ENCODE peak calls at places on chromosomes 3 and 15, in five cellular contexts. T, Z, X, O and Q are unnamed samples.
A peak's percentile ranks its signal among the peaks of the same experiment; 100 is the strongest.

GRCh38 chr15:25803541-25803940 is 59.6 kb downstream of the ATP10A start:
- DNase-seq in T (no peak), Z (no peak), X (no peak), O (no peak), Q (no peak)

GRCh38 chr3:147213633-147214032 is 192.7 kb downstream of the ZIC4 start:
- DNase-seq in T (no peak), Z (no peak), X (no peak), O (no peak), Q (no peak)

GRCh38 chr15:89075846-89076245 is 12.4 kb upstream of the ABHD2 start:
- DNase-seq in T (no peak), Z (no peak), X (no peak), O (no peak), Q (no peak)

GRCh38 chr3:11582123-11582968 is 61.4 kb downstream of the VGLL4 start:
- DNase-seq in T (peak; percentile 93), Z (peak; percentile 90), X (peak; percentile 65), O (no peak), Q (peak; percentile 90)

GRCh38 chr15:33985287-33985686 is 17.0 kb downstream of the CHRM5 start:
- DNase-seq in T (peak; percentile 97), Z (peak; percentile 93), X (peak; percentile 47), O (no peak), Q (peak; percentile 10)

GRCh38 chr3:61932499-61932898 is 371.1 kb downstream of the PTPRG start:
- DNase-seq in T (no peak), Z (no peak), X (no peak), O (no peak), Q (no peak)

GRCh38 chr15:51866751-51867150 is 37.3 kb downstream of the TMOD3 start:
- DNase-seq in T (no peak), Z (no peak), X (no peak), O (no peak), Q (no peak)

GRCh38 chr3:43031490-43032216 is 52.5 kb downstream of the GASK1A start:
- DNase-seq in T (no peak), Z (no peak), X (no peak), O (no peak), Q (no peak)

GRCh38 chr3:24401090-24401810 is 93.4 kb downstream of the THRB start:
- DNase-seq in T (no peak), Z (no peak), X (no peak), O (no peak), Q (no peak)

GRCh38 chr3:120615863-120616599 is 19.9 kb downstream of the NDUFB4 start:
- DNase-seq in T (peak; percentile 85), Z (peak; percentile 79), X (no peak), O (no peak), Q (peak; percentile 88)

GRCh38 chr3:99373088-99373875 is 265.1 kb upstream of the COL8A1 start:
- DNase-seq in T (peak; percentile 84), Z (peak; percentile 82), X (no peak), O (no peak), Q (no peak)

GRCh38 chr15:100902436-100903190 is 16.5 kb upstream of the LRRK1 start:
- DNase-seq in T (peak; percentile 78), Z (peak; percentile 66), X (no peak), O (no peak), Q (peak; percentile 78)

GRCh38 chr15:73897441-73898261 is 24.3 kb downstream of the TBC1D21 start:
- DNase-seq in T (peak; percentile 95), Z (peak; percentile 92), X (peak; percentile 79), O (peak; percentile 61), Q (peak; percentile 82)

GRCh38 chr3:39433642-39434041 is 27.1 kb downstream of the RPSA start:
- DNase-seq in T (peak; percentile 66), Z (peak; percentile 44), X (no peak), O (no peak), Q (no peak)

GRCh38 chr15:88652456-88653199 is 13.8 kb downstream of the ISG20 start:
- DNase-seq in T (no peak), Z (no peak), X (no peak), O (no peak), Q (no peak)

GRCh38 chr3:45455040-45455439 is 66.7 kb downstream of the LARS2 start:
- DNase-seq in T (no peak), Z (no peak), X (no peak), O (no peak), Q (no peak)

GRCh38 chr3:43620953-43621405 is 832 bp downstream of the ANO10 start:
- DNase-seq in T (peak; percentile 14), Z (no peak), X (peak; percentile 6), O (no peak), Q (peak; percentile 1)

GRCh38 chr3:124520970-124521369 is 209.3 kb upstream of the UMPS start:
- DNase-seq in T (peak; percentile 11), Z (no peak), X (no peak), O (no peak), Q (no peak)

GRCh38 chr15:65334586-65335231 is 30.2 kb downstream of the RNU5B-1 start:
- DNase-seq in T (no peak), Z (no peak), X (peak; percentile 74), O (no peak), Q (no peak)

DNA sequence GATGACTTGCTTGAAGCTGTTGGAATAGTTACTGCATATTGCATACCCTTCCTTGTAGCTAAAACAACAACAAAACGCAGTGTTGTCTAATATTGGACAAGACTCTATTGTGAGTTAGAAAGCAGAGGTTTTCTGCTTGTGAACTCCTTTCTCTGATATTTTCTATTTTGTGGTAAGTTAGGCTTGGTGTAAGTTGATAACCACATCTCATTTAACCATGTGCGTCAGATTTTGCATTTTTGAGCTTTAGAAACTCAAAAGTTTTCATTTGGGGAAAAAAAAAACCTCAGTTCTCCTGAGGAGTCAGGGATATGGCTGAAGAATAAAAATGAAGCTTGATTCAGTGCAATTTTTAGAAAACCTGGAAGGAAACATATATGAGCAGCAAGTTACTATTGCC is 1.5 kb downstream of the ARIH1 start:
- DNase-seq in T (no peak), Z (no peak), X (no peak), O (no peak), Q (no peak)
- H3K4me1 ChIP-seq in T (peaks cover 5% of the 10 kb centered on the region), Z (peaks cover 9% of the 10 kb centered on the region), X (peaks cover 16% of the 10 kb centered on the region), O (peaks cover 27% of the 10 kb centered on the region), Q (peaks cover 9% of the 10 kb centered on the region)

DNA sequence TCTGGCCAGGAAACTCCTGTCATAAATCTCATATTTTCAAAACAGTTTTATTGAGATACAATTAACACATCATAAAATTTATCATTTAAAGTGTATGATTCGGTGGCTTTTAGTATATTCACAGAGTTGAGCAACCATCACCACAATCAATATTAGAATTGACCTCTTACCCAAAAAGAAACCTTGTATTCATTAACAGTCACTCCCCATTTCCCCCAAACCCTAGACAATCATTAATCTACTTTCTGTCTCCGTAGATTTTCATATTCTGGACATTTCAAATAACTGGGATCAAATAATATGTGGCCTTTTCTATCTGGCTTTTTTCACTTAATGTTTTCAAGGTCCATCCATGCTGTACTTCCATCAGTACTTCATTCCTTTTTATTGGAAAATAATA is 145.7 kb upstream of the RORA start:
- DNase-seq in T (no peak), Z (no peak), X (no peak), O (no peak), Q (no peak)
- TF ChIP-seq EZH2 in T (no peak), Z (no peak), X (no peak), O (no peak), Q (no peak)

DNA sequence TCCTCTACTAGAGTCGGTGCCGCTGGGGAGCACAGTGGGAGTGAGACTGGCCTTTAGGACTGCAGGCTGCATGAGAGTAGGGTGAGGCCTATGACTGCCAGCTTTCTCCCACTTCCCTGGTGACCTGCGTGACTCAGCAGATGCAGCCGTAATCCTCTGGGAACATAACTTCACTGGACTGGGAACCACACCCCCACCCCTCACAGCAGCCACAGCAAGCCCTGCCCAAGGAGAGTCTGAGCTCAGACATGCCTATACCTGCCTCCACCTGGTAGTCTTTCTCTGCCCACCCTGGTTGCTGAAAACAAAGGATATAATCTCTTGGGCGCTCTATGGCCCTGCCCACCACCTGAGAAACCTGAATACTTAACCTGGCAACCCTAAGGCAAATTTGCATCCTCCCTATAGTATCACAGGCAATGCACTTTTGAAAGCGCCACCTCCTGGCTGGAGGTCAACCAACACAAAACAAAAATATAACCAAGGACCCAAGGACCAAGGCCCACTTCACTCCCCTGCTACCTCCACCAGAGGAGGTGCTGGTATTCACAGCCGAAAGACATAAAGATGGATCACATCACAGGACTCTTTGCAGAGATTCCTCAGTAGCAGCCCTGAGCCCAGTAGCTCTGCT is 308.9 kb downstream of the CTNNB1 start:
- DNase-seq in T (peak; percentile 26), Z (peak; percentile 22), X (no peak), O (no peak), Q (no peak)
- TF ChIP-seq CTCF in T (no peak), Z (no peak), X (peak; percentile 18), O (no peak), Q (no peak)

GRCh38 chr15:85128636-85129035 is 147.0 kb downstream of the PDE8A start:
- DNase-seq in T (peak; percentile 23), Z (peak; percentile 26), X (no peak), O (no peak), Q (no peak)
- H3K4me1 ChIP-seq in T (no peaks in the 10 kb centered on the region), Z (peaks cover 6% of the 10 kb centered on the region), X (no peaks in the 10 kb centered on the region), O (peaks cover 22% of the 10 kb centered on the region), Q (peaks cover 8% of the 10 kb centered on the region)